ENCODE peak calls at places on chromosomes 11 and 22, in eight cellular contexts. One of them, this sample, is unnamed.

GRCh38 chr11:31657091-31657490 is 147.5 kb downstream of the ELP4 start:
- DNase-seq in hepatocyte: no peak
- DNase-seq in OCI-LY7: no peak
- DNase-seq in PC-3: no peak
- DNase-seq in GM23338: no peak
- DNase-seq in GM23248: no peak
- DNase-seq in PC-9: no peak
- DNase-seq in SK-N-SH: no peak
- DNase-seq in this sample: no peak

GRCh38 chr11:65856689-65857499 is 1.1 kb downstream of the CFL1 start:
- DNase-seq in hepatocyte: peak; percentile 84
- DNase-seq in OCI-LY7: peak; percentile 80
- DNase-seq in PC-3: peak; percentile 67
- DNase-seq in GM23338: peak; percentile 85
- DNase-seq in GM23248: peak; percentile 87
- DNase-seq in PC-9: peak; percentile 76
- DNase-seq in SK-N-SH: peak; percentile 80
- DNase-seq in this sample: no peak

GRCh38 chr11:289706-290620 is 1.0 kb downstream of the PGGHG start:
- DNase-seq in hepatocyte: no peak
- DNase-seq in OCI-LY7: no peak
- DNase-seq in PC-3: no peak
- DNase-seq in GM23338: no peak
- DNase-seq in GM23248: no peak
- DNase-seq in PC-9: no peak
- DNase-seq in SK-N-SH: peak; percentile 37
- DNase-seq in this sample: no peak

GRCh38 chr11:71302911-71303310 is 50.5 kb upstream of the SHANK2 start:
- DNase-seq in hepatocyte: no peak
- DNase-seq in OCI-LY7: no peak
- DNase-seq in PC-3: peak; percentile 47
- DNase-seq in GM23338: peak; percentile 29
- DNase-seq in GM23248: peak; percentile 20
- DNase-seq in PC-9: no peak
- DNase-seq in SK-N-SH: no peak
- DNase-seq in this sample: no peak

GRCh38 chr11:47766363-47767227 is 546 bp downstream of the FNBP4 start:
- DNase-seq in hepatocyte: peak; percentile 71
- DNase-seq in OCI-LY7: peak; percentile 76
- DNase-seq in PC-3: peak; percentile 39
- DNase-seq in GM23338: peak; percentile 41
- DNase-seq in GM23248: peak; percentile 85
- DNase-seq in PC-9: peak; percentile 56
- DNase-seq in SK-N-SH: no peak
- DNase-seq in this sample: no peak

GRCh38 chr11:79570104-79570503 is 129.3 kb upstream of the TENM4 start:
- DNase-seq in hepatocyte: no peak
- DNase-seq in OCI-LY7: no peak
- DNase-seq in PC-3: no peak
- DNase-seq in GM23338: no peak
- DNase-seq in GM23248: no peak
- DNase-seq in PC-9: no peak
- DNase-seq in SK-N-SH: no peak
- DNase-seq in this sample: no peak

GRCh38 chr11:61862714-61863547 is 28.4 kb downstream of the FADS3 start:
- DNase-seq in hepatocyte: no peak
- DNase-seq in OCI-LY7: no peak
- DNase-seq in PC-3: no peak
- DNase-seq in GM23338: no peak
- DNase-seq in GM23248: no peak
- DNase-seq in PC-9: no peak
- DNase-seq in SK-N-SH: no peak
- DNase-seq in this sample: no peak

GRCh38 chr11:73325036-73325981 is 17.2 kb downstream of the ARHGEF17 start:
- DNase-seq in hepatocyte: no peak
- DNase-seq in OCI-LY7: no peak
- DNase-seq in PC-3: no peak
- DNase-seq in GM23338: no peak
- DNase-seq in GM23248: peak; percentile 45
- DNase-seq in PC-9: no peak
- DNase-seq in SK-N-SH: peak; percentile 84
- DNase-seq in this sample: no peak

GRCh38 chr11:119341222-119342022 is 739 bp upstream of the C1QTNF5 start:
- DNase-seq in hepatocyte: no peak
- DNase-seq in OCI-LY7: no peak
- DNase-seq in PC-3: no peak
- DNase-seq in GM23338: peak; percentile 43
- DNase-seq in GM23248: no peak
- DNase-seq in PC-9: no peak
- DNase-seq in SK-N-SH: no peak
- DNase-seq in this sample: no peak

GRCh38 chr22:35900483-35901168 is 128.0 kb downstream of the RBFOX2 start:
- DNase-seq in hepatocyte: no peak
- DNase-seq in OCI-LY7: no peak
- DNase-seq in PC-3: peak; percentile 43
- DNase-seq in GM23338: peak; percentile 37
- DNase-seq in GM23248: peak; percentile 77
- DNase-seq in PC-9: peak; percentile 48
- DNase-seq in SK-N-SH: no peak
- DNase-seq in this sample: peak; percentile 28

GRCh38 chr11:14529933-14530332 is 9.7 kb upstream of the PSMA1 start:
- DNase-seq in hepatocyte: no peak
- DNase-seq in OCI-LY7: no peak
- DNase-seq in PC-3: peak; percentile 45
- DNase-seq in GM23338: no peak
- DNase-seq in GM23248: no peak
- DNase-seq in PC-9: peak; percentile 33
- DNase-seq in SK-N-SH: no peak
- DNase-seq in this sample: no peak

GRCh38 chr11:70326365-70326803 is 55.9 kb downstream of the PPFIA1 start:
- DNase-seq in hepatocyte: peak; percentile 21
- DNase-seq in OCI-LY7: no peak
- DNase-seq in PC-3: no peak
- DNase-seq in GM23338: no peak
- DNase-seq in GM23248: peak; percentile 83
- DNase-seq in PC-9: no peak
- DNase-seq in SK-N-SH: no peak
- DNase-seq in this sample: no peak

GRCh38 chr11:14644396-14645246 is 1.0 kb downstream of the PDE3B start:
- DNase-seq in hepatocyte: peak; percentile 21
- DNase-seq in OCI-LY7: no peak
- DNase-seq in PC-3: no peak
- DNase-seq in GM23338: peak; percentile 68
- DNase-seq in GM23248: peak; percentile 46
- DNase-seq in PC-9: no peak
- DNase-seq in SK-N-SH: peak; percentile 73
- DNase-seq in this sample: peak; percentile 12

GRCh38 chr11:111417011-111417765 is 38.1 kb upstream of the POU2AF1 start:
- DNase-seq in hepatocyte: no peak
- DNase-seq in OCI-LY7: peak; percentile 94
- DNase-seq in PC-3: no peak
- DNase-seq in GM23338: no peak
- DNase-seq in GM23248: no peak
- DNase-seq in PC-9: no peak
- DNase-seq in SK-N-SH: no peak
- DNase-seq in this sample: no peak

GRCh38 chr11:128450882-128451647 is 136.3 kb downstream of the ETS1 start:
- DNase-seq in hepatocyte: no peak
- DNase-seq in OCI-LY7: no peak
- DNase-seq in PC-3: no peak
- DNase-seq in GM23338: no peak
- DNase-seq in GM23248: no peak
- DNase-seq in PC-9: no peak
- DNase-seq in SK-N-SH: no peak
- DNase-seq in this sample: no peak
- H3K9me2 ChIP-seq in hepatocyte: no peaks in the 10 kb centered on the region
- H3K9me2 ChIP-seq in OCI-LY7: no peaks in the 10 kb centered on the region
- H3K9me2 ChIP-seq in PC-3: peaks cover 3% of the 10 kb centered on the region
- H3K9me2 ChIP-seq in GM23338: no peaks in the 10 kb centered on the region
- H3K9me2 ChIP-seq in GM23248: no peaks in the 10 kb centered on the region
- H3K9me2 ChIP-seq in PC-9: no peaks in the 10 kb centered on the region
- H3K9me2 ChIP-seq in SK-N-SH: no peaks in the 10 kb centered on the region
- H3K9me2 ChIP-seq in this sample: no peaks in the 10 kb centered on the region

DNA sequence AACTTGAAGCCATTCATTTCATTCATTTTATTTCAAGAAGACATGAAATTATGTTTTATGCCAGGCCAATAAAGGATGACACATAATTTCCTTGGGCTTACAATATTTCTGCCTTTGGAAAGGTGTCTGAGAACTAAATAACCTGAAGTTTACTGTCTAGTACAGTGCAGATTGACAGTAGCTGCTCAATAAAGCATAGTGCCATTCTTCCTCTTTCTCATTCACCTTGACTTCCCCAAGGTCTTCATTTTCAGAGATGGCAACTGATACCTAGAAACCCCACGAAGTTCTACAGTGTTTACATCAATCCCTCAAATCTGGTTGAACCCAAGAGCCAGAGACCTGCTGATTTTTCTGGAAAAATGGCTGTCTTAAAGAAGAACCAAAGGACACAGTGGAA is 144.3 kb upstream of the SYN3 start:
- DNase-seq in hepatocyte: no peak
- DNase-seq in OCI-LY7: peak; percentile 29
- DNase-seq in PC-3: no peak
- DNase-seq in GM23338: no peak
- DNase-seq in GM23248: no peak
- DNase-seq in PC-9: no peak
- DNase-seq in SK-N-SH: no peak
- DNase-seq in this sample: no peak
- H3K9me2 ChIP-seq in hepatocyte: no peaks in the 10 kb centered on the region
- H3K9me2 ChIP-seq in OCI-LY7: no peaks in the 10 kb centered on the region
- H3K9me2 ChIP-seq in PC-3: no peaks in the 10 kb centered on the region
- H3K9me2 ChIP-seq in GM23338: no peaks in the 10 kb centered on the region
- H3K9me2 ChIP-seq in GM23248: no peaks in the 10 kb centered on the region
- H3K9me2 ChIP-seq in PC-9: no peaks in the 10 kb centered on the region
- H3K9me2 ChIP-seq in SK-N-SH: no peaks in the 10 kb centered on the region
- H3K9me2 ChIP-seq in this sample: no peaks in the 10 kb centered on the region

DNA sequence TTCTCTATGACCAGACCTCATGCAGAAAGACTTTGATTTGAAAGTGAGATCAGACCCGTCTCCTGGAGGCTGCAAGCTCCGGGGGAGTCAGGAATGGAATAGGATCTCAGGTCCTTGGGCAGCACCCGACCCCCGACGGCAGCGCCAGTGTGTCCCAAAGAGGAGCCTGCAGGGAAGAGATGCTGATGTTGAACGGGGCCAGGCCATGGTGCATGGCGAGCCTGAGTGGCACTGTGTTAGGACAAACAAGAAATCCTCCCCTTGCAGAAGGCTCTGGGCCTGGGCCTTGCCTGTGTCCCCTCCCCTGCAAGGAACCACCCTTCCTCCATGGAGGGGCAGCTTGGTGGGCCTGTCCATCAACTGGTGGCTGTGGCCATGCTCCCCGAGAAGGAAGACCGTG is 20.1 kb upstream of the SYT8 start:
- DNase-seq in hepatocyte: no peak
- DNase-seq in OCI-LY7: no peak
- DNase-seq in PC-3: no peak
- DNase-seq in GM23338: no peak
- DNase-seq in GM23248: no peak
- DNase-seq in PC-9: no peak
- DNase-seq in SK-N-SH: no peak
- DNase-seq in this sample: no peak
- H3K9me2 ChIP-seq in hepatocyte: no peaks in the 10 kb centered on the region
- H3K9me2 ChIP-seq in OCI-LY7: no peaks in the 10 kb centered on the region
- H3K9me2 ChIP-seq in PC-3: no peaks in the 10 kb centered on the region
- H3K9me2 ChIP-seq in GM23338: no peaks in the 10 kb centered on the region
- H3K9me2 ChIP-seq in GM23248: no peaks in the 10 kb centered on the region
- H3K9me2 ChIP-seq in PC-9: no peaks in the 10 kb centered on the region
- H3K9me2 ChIP-seq in SK-N-SH: no peaks in the 10 kb centered on the region
- H3K9me2 ChIP-seq in this sample: no peaks in the 10 kb centered on the region

GRCh38 chr11:95764267-95764898 is 25.2 kb downstream of the FAM76B start:
- DNase-seq in hepatocyte: peak; percentile 74
- DNase-seq in OCI-LY7: peak; percentile 67
- DNase-seq in PC-3: peak; percentile 76
- DNase-seq in GM23338: peak; percentile 77
- DNase-seq in GM23248: peak; percentile 84
- DNase-seq in PC-9: no peak
- DNase-seq in SK-N-SH: peak; percentile 42
- DNase-seq in this sample: peak; percentile 27
- H3K9me2 ChIP-seq in hepatocyte: no peaks in the 10 kb centered on the region
- H3K9me2 ChIP-seq in OCI-LY7: no peaks in the 10 kb centered on the region
- H3K9me2 ChIP-seq in PC-3: no peaks in the 10 kb centered on the region
- H3K9me2 ChIP-seq in GM23338: no peaks in the 10 kb centered on the region
- H3K9me2 ChIP-seq in GM23248: no peaks in the 10 kb centered on the region
- H3K9me2 ChIP-seq in PC-9: no peaks in the 10 kb centered on the region
- H3K9me2 ChIP-seq in SK-N-SH: no peaks in the 10 kb centered on the region
- H3K9me2 ChIP-seq in this sample: no peaks in the 10 kb centered on the region

DNA sequence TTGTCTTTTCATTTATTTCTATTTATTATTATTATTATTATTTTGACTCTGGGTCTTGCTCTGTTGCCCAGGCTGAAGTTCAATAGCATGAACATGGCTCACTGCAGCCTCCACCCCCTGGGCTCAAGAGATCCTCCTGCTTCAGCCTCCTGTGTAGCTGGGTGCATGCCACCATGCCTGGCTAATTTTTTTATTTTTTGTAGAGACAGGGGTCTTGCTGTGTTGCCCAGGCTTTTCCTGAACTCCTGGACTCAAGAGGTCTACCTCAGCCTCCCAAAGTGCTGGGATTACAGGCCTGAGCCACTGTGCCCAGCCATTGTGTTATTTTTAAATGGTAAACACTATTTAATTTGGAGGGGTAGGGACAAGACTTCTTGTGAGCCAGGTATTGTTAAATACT is 23.3 kb upstream of the RRM1 start:
- DNase-seq in hepatocyte: no peak
- DNase-seq in OCI-LY7: no peak
- DNase-seq in PC-3: no peak
- DNase-seq in GM23338: no peak
- DNase-seq in GM23248: no peak
- DNase-seq in PC-9: no peak
- DNase-seq in SK-N-SH: no peak
- DNase-seq in this sample: no peak
- H3K9me2 ChIP-seq in hepatocyte: no peaks in the 10 kb centered on the region
- H3K9me2 ChIP-seq in OCI-LY7: no peaks in the 10 kb centered on the region
- H3K9me2 ChIP-seq in PC-3: no peaks in the 10 kb centered on the region
- H3K9me2 ChIP-seq in GM23338: no peaks in the 10 kb centered on the region
- H3K9me2 ChIP-seq in GM23248: no peaks in the 10 kb centered on the region
- H3K9me2 ChIP-seq in PC-9: no peaks in the 10 kb centered on the region
- H3K9me2 ChIP-seq in SK-N-SH: no peaks in the 10 kb centered on the region
- H3K9me2 ChIP-seq in this sample: no peaks in the 10 kb centered on the region

GRCh38 chr11:46724088-46724487 is 5.1 kb downstream of the F2 start:
- DNase-seq in hepatocyte: no peak
- DNase-seq in OCI-LY7: peak; percentile 66
- DNase-seq in PC-3: no peak
- DNase-seq in GM23338: no peak
- DNase-seq in GM23248: no peak
- DNase-seq in PC-9: no peak
- DNase-seq in SK-N-SH: no peak
- DNase-seq in this sample: no peak
- H3K9me2 ChIP-seq in hepatocyte: no peaks in the 10 kb centered on the region
- H3K9me2 ChIP-seq in OCI-LY7: no peaks in the 10 kb centered on the region
- H3K9me2 ChIP-seq in PC-3: no peaks in the 10 kb centered on the region
- H3K9me2 ChIP-seq in GM23338: no peaks in the 10 kb centered on the region
- H3K9me2 ChIP-seq in GM23248: no peaks in the 10 kb centered on the region
- H3K9me2 ChIP-seq in PC-9: no peaks in the 10 kb centered on the region
- H3K9me2 ChIP-seq in SK-N-SH: no peaks in the 10 kb centered on the region
- H3K9me2 ChIP-seq in this sample: no peaks in the 10 kb centered on the region

DNA sequence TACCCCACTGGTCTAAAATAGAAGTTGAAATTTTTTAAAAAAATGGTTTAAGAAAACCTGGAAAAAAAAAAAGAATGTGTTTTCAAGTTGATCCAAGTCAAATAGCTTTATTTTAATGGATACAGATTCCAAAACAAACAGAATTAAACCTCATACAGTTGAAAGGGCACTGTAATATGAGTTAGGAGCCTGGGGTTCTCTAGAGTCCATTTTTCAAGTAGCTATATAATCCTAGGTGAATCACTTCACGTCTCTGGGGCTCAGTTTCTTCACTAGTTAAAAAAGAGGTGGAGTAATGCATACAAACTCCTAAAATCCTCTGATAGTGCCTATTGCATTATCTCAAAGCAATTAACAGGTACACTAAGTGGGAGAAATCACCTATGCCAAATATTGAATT is 132.9 kb downstream of the BBOX1 start:
- DNase-seq in hepatocyte: no peak
- DNase-seq in OCI-LY7: no peak
- DNase-seq in PC-3: no peak
- DNase-seq in GM23338: no peak
- DNase-seq in GM23248: no peak
- DNase-seq in PC-9: no peak
- DNase-seq in SK-N-SH: no peak
- DNase-seq in this sample: no peak
- H3K9me2 ChIP-seq in hepatocyte: no peaks in the 10 kb centered on the region
- H3K9me2 ChIP-seq in OCI-LY7: no peaks in the 10 kb centered on the region
- H3K9me2 ChIP-seq in PC-3: no peaks in the 10 kb centered on the region
- H3K9me2 ChIP-seq in GM23338: no peaks in the 10 kb centered on the region
- H3K9me2 ChIP-seq in GM23248: no peaks in the 10 kb centered on the region
- H3K9me2 ChIP-seq in PC-9: no peaks in the 10 kb centered on the region
- H3K9me2 ChIP-seq in SK-N-SH: no peaks in the 10 kb centered on the region
- H3K9me2 ChIP-seq in this sample: no peaks in the 10 kb centered on the region

This sample was measured in HCT116.